ENCODE peak calls at places on chromosome 16, in seven cellular contexts. F is left colon; A is naive thymus-derived CD8-positive, alpha-beta T cell; G is psoas muscle; E is body of pancreas; R is activated naive CD8-positive, alpha-beta T cell treated with anti-CD3 and anti-CD28 coated beads, Interleukin-2, amount 50 U/mL, for 24 hours; O is activated CD8-positive, alpha-beta T cell treated with anti-CD3 and anti-CD28 coated beads, Interleukin-2, amount 10 ng/mL, durations not matched to agents 7 days and 5 days. S is an unnamed sample.

GRCh38 chr16:23398987-23399805 is 53.8 kb downstream of the COG7 start:
- ATAC-seq in O (no peak), G (peak), A (no peak), E (no peak), F (no peak), R (no peak), S (no peak)

GRCh38 chr16:25608002-25608401 is 83.8 kb upstream of the HS3ST4 start:
- ATAC-seq in E (no peak), G (no peak), R (no peak), O (no peak), A (no peak), F (no peak), S (no peak)

GRCh38 chr16:11989238-11990160 is 13.0 kb downstream of the SNX29 start:
- ATAC-seq in A (no peak), E (no peak), O (no peak), G (no peak), F (no peak), R (no peak), S (no peak)

GRCh38 chr16:89401205-89401604 is 89.2 kb downstream of the ANKRD11 start:
- ATAC-seq in F (no peak), O (no peak), A (no peak), G (no peak), E (no peak), R (no peak), S (no peak)

GRCh38 chr16:87318158-87318644 is 1.0 kb upstream of the C16orf95 start:
- ATAC-seq in F (no peak), O (no peak), A (no peak), R (no peak), G (no peak), E (no peak), S (no peak)

GRCh38 chr16:29107299-29107698 is 122.4 kb downstream of the LAT start:
- ATAC-seq in G (no peak), O (no peak), E (no peak), F (peak), A (no peak), R (no peak), S (no peak)

GRCh38 chr16:55035037-55035436 is 104.4 kb downstream of the IRX5 start:
- ATAC-seq in A (no peak), R (no peak), O (no peak), G (no peak), E (peak), F (peak), S (no peak)

GRCh38 chr16:23679274-23679985 is 741 bp downstream of the PLK1 start:
- ATAC-seq in E (no peak), G (no peak), R (no peak), A (no peak), O (peak), F (peak), S (peak)

GRCh38 chr16:70695351-70696070 is 9.7 kb upstream of the MTSS2 start:
- ATAC-seq in R (no peak), O (peak), A (peak), E (no peak), F (peak), G (peak), S (no peak)

GRCh38 chr16:11142951-11143740 is 112.9 kb downstream of the SOCS1 start:
- ATAC-seq in G (no peak), A (no peak), E (no peak), O (no peak), F (no peak), R (no peak), S (no peak)

GRCh38 chr16:82282662-82283061 is 112.6 kb upstream of the MPHOSPH6 start:
- ATAC-seq in A (no peak), E (no peak), R (no peak), O (no peak), F (no peak), G (no peak), S (no peak)

GRCh38 chr16:2204727-2205103 is 539 bp upstream of the MLST8 start:
- ATAC-seq in A (no peak), O (no peak), F (no peak), G (peak), R (no peak), E (no peak), S (peak)

GRCh38 chr16:69741951-69742904 is 12.5 kb downstream of the NOB1 start:
- ATAC-seq in A (no peak), R (no peak), O (no peak), F (peak), E (peak), G (no peak), S (no peak)

GRCh38 chr16:14492614-14493013 is 137.4 kb downstream of the PARN start:
- ATAC-seq in R (no peak), O (no peak), E (no peak), G (no peak), A (no peak), F (no peak), S (no peak)

GRCh38 chr16:14241631-14242030 is 170.5 kb downstream of the MRTFB start:
- ATAC-seq in G (no peak), A (no peak), F (no peak), O (no peak), R (no peak), E (no peak), S (no peak)

GRCh38 chr16:31216552-31217530 is at the start of gene PYDC1:
- ATAC-seq in F (no peak), R (no peak), A (peak), G (no peak), O (peak), E (no peak), S (peak)

GRCh38 chr16:30837904-30838303 is 50.9 kb upstream of the ZNF629 start:
- ATAC-seq in O (no peak), G (no peak), E (no peak), R (no peak), F (no peak), A (no peak), S (no peak)

GRCh38 chr16:1657841-1658240 is 20.2 kb upstream of the JPT2 start:
- ATAC-seq in E (no peak), F (no peak), A (no peak), O (no peak), G (no peak), R (no peak), S (no peak)

GRCh38 chr16:74740795-74741304 is 33.8 kb downstream of the FA2H start:
- ATAC-seq in F (peak), R (peak), E (peak), A (no peak), O (no peak), G (no peak), S (no peak)

GRCh38 chr16:20611350-20611902 is 35.3 kb upstream of the ACSM2B start:
- ATAC-seq in O (no peak), E (peak), A (no peak), G (peak), R (no peak), F (no peak), S (no peak)

GRCh38 chr16:9495824-9496223 is 404.4 kb downstream of the HAPSTR1 start:
- ATAC-seq in A (no peak), G (no peak), F (no peak), O (no peak), E (no peak), R (no peak), S (no peak)

GRCh38 chr16:49844399-49844798 is 11.5 kb downstream of the ZNF423 start:
- ATAC-seq in F (no peak), E (no peak), O (no peak), R (no peak), A (no peak), G (peak), S (no peak)

GRCh38 chr16:4378202-4378666 is 6.6 kb downstream of the VASN start:
- ATAC-seq in R (no peak), G (no peak), O (no peak), A (no peak), F (no peak), E (no peak), S (no peak)

GRCh38 chr16:4241601-4242270 is at the start of gene SRL:
- ATAC-seq in A (no peak), R (no peak), F (peak), E (no peak), G (peak), O (no peak), S (no peak)

GRCh38 chr16:12791340-12791739 is 12.3 kb downstream of the CPPED1 start:
- ATAC-seq in E (no peak), R (no peak), G (no peak), A (no peak), O (no peak), F (no peak), S (no peak)

GRCh38 chr16:48511071-48511540 is 98.9 kb downstream of the N4BP1 start:
- ATAC-seq in O (no peak), A (no peak), G (peak), F (no peak), E (no peak), R (no peak), S (no peak)

GRCh38 chr16:89191901-89192184 is 8.5 kb downstream of the SLC22A31 start:
- ATAC-seq in O (no peak), G (no peak), A (no peak), F (no peak), R (no peak), E (no peak), S (no peak)

GRCh38 chr16:89448656-89449055 is 41.7 kb downstream of the ANKRD11 start:
- ATAC-seq in G (peak), O (no peak), E (peak), R (no peak), A (no peak), F (peak), S (no peak)

GRCh38 chr16:12362482-12363458 is 386.2 kb downstream of the SNX29 start:
- ATAC-seq in G (peak), F (no peak), O (no peak), R (no peak), E (peak), A (no peak), S (no peak)